ENCODE peak calls at places on chromosomes 3 and 15, in five cellular contexts. S, Z, M, B and I are unnamed samples.

GRCh38 chr15:43912208-43912607 is 85.4 kb downstream of the WDR76 start:
- DNase-seq in S (no peak), Z (no peak), M (no peak), B (no peak), I (no peak)

GRCh38 chr3:144499346-144499745 is 527.7 kb downstream of the DIPK2A start:
- DNase-seq in S (no peak), Z (no peak), M (no peak), B (no peak), I (no peak)

GRCh38 chr15:58115692-58116091 is 22.5 kb upstream of the AQP9 start:
- DNase-seq in S (no peak), Z (no peak), M (no peak), B (no peak), I (peak)

GRCh38 chr3:98914210-98915080 is 12.9 kb upstream of the DCBLD2 start:
- DNase-seq in S (no peak), Z (no peak), M (no peak), B (no peak), I (no peak)

GRCh38 chr3:16338999-16339398 is 74.0 kb downstream of the OXNAD1 start:
- DNase-seq in S (no peak), Z (no peak), M (no peak), B (no peak), I (no peak)

GRCh38 chr3:1087066-1087555 is 5.7 kb upstream of the CNTN6 start:
- DNase-seq in S (no peak), Z (peak), M (no peak), B (no peak), I (no peak)

GRCh38 chr3:160928183-160928718 is 172.2 kb downstream of the PPM1L start:
- DNase-seq in S (no peak), Z (no peak), M (peak), B (no peak), I (no peak)

GRCh38 chr15:90684281-90684680 is 32.9 kb upstream of the BLM start:
- DNase-seq in S (no peak), Z (no peak), M (no peak), B (no peak), I (no peak)

GRCh38 chr15:95347846-95348245 is 982.7 kb upstream of the NR2F2 start:
- DNase-seq in S (no peak), Z (no peak), M (no peak), B (no peak), I (no peak)
- H3K4me3 ChIP-seq in S (no peak), Z (no peak), M (no peak), B (no peak), I (no peak)

GRCh38 chr3:38646630-38647029 is 2.9 kb downstream of the SCN5A start:
- DNase-seq in S (no peak), Z (no peak), M (peak), B (no peak), I (peak)
- TF ChIP-seq CTCF in S (no peak), Z (no peak), M (peak), B (no peak), I (peak)

DNA sequence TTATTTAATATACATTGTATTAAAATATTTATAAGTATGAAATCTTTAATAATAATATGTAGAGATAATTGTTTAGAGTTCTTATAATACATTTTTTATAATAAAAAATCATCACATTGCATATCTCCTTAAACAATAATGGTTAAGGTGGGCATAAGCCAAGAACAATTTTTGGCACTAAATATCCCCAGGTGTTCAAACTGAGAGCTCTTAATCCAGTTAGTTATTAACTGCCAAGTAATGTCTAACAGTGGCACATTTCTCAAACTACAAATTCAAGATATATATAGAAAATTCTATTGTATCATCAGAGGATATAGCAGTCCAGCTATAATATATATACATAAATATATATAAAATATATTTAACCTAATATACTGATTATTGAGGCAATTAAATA is 680.8 kb downstream of the SI start:
- DNase-seq in S (no peak), Z (no peak), M (no peak), B (no peak), I (no peak)
- H3K4me3 ChIP-seq in S (no peak), Z (no peak), M (no peak), B (no peak), I (no peak)

DNA sequence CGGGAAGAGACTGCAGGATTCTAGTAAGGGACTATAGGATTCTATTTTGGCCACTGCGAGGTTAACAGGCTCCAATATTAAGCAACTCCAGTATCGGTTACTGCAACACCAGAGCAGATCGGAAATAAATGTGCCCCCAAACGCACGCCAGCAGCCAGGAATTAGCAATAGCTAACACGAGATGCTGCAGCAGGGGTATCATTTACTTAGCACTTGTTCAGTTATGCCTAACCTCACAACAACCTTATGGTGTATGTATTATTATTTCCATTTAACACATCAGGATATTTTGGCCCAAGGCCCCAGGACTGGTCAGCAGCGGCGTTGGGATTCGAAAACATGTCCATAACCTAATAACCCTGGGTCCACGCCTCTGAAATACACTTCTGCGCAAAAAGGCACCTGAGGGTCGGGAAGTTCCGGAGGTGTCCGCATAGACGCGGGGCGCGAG is 795 bp downstream of the PIK3CB start:
- DNase-seq in S (no peak), Z (no peak), M (no peak), B (no peak), I (no peak)
- TF ChIP-seq CTCF in S (no peak), Z (no peak), M (no peak), B (no peak), I (no peak)

GRCh38 chr3:143000525-143000924 is 845 bp upstream of the U2SURP start:
- DNase-seq in S (peak), Z (no peak), M (no peak), B (no peak), I (no peak)

GRCh38 chr3:143001369-143002082 is at the start of gene U2SURP:
- DNase-seq in S (peak), Z (peak), M (peak), B (peak), I (peak)

GRCh38 chr3:143001034-143001368 is 369 bp upstream of the U2SURP start:
- DNase-seq in S (no peak), Z (peak), M (peak), B (no peak), I (no peak)

GRCh38 chr3:142998439-142998838 is 2.9 kb upstream of the U2SURP start:
- DNase-seq in S (no peak), Z (no peak), M (no peak), B (no peak), I (no peak)

DNA sequence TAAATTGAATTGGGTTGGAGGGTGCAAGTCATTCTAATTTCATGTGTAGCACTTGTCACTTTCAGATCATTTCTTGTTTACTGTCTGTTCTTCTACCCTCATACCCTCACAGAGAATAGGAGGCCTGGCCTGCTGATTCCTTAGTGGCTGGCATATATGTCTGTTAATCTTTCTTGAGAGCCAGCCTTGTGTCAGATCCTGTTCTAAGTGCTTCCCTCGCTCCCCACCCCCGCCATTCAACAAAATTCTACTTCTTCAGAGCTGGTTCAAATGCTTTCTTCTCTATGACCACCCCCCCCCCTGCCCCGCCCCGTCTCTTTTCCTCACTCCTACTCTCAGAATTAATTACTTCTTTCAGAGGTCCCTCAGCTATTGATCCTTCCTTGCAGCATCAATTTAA is 1.5 kb upstream of the U2SURP start:
- DNase-seq in S (no peak), Z (no peak), M (no peak), B (no peak), I (no peak)
- H3K4me3 ChIP-seq in S (no peak), Z (no peak), M (peak), B (peak), I (peak)

DNA sequence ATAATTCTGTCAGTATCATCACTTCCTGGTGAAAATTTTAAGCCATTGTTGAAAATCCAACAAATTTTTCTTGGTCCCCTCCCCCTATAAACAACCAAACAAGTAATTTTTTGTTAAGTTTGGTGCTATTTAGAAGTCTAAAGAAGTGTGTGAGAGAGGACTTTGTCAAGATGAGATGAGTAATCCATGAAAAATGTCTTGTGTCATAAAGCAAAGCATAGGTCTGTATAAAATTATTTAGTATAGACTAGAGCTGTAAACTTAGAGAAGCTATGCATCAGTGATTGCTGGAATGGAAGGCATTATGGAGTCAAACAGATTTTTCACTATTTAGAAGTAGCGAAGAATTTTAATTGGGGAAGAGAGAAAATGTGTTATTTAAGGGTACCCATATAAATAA is 31.4 kb downstream of the MAPK6 start:
- DNase-seq in S (no peak), Z (no peak), M (no peak), B (no peak), I (no peak)
- TF ChIP-seq CTCF in S (no peak), Z (no peak), M (no peak), B (no peak), I (no peak)